ENCODE peak calls at places on chromosomes 2 and 18, in six cellular contexts. B, T, V, M, A and P are unnamed samples.

GRCh38 chr2:100264121-100264520 is 58.2 kb downstream of the LONRF2 start:
- DNase-seq in M (no peak), V (no peak), A (no peak), T (no peak), B (no peak), P (no peak)

GRCh38 chr18:5625076-5625475 is 81.3 kb upstream of the EPB41L3 start:
- DNase-seq in B (no peak), M (no peak), V (no peak), A (no peak), T (no peak), P (no peak)

GRCh38 chr2:201821080-201821479 is 14.7 kb downstream of the CDK15 start:
- DNase-seq in A (no peak), M (no peak), T (no peak), V (no peak), B (no peak), P (no peak)

GRCh38 chr2:12970861-12971260 is 254.1 kb downstream of the TRIB2 start:
- DNase-seq in V (no peak), B (no peak), T (no peak), M (no peak), A (no peak), P (no peak)

GRCh38 chr2:233444501-233444900 is 90.2 kb downstream of the DGKD start:
- DNase-seq in B (no peak), T (no peak), V (peak), M (no peak), A (no peak), P (no peak)

GRCh38 chr2:119289093-119289492 is 65.5 kb downstream of the STEAP3 start:
- DNase-seq in T (no peak), V (no peak), M (no peak), A (no peak), B (no peak), P (no peak)

GRCh38 chr2:205800804-205801203 is 118.5 kb downstream of the NRP2 start:
- DNase-seq in V (peak), B (no peak), M (no peak), T (no peak), A (no peak), P (no peak)

GRCh38 chr2:9914384-9915065 is 37.0 kb upstream of the GRHL1 start:
- DNase-seq in V (peak), B (no peak), A (no peak), M (peak), T (no peak), P (no peak)

GRCh38 chr2:96175951-96176350 is 30.7 kb upstream of the DUSP2 start:
- DNase-seq in B (no peak), V (no peak), M (no peak), A (no peak), T (no peak), P (no peak)

GRCh38 chr2:61951876-61952275 is 46.4 kb downstream of the COMMD1 start:
- DNase-seq in B (no peak), M (no peak), V (no peak), A (no peak), T (no peak), P (no peak)

GRCh38 chr18:52200406-52200805 is 139.6 kb upstream of the DCC start:
- DNase-seq in M (no peak), A (no peak), V (no peak), B (no peak), T (no peak), P (no peak)

GRCh38 chr2:204171432-204171960 is 234.9 kb downstream of the ICOS start:
- DNase-seq in B (no peak), A (no peak), T (no peak), V (no peak), M (no peak), P (no peak)

GRCh38 chr2:226831266-226831665 is 4.6 kb upstream of the RHBDD1 start:
- DNase-seq in T (no peak), M (no peak), B (no peak), A (no peak), V (no peak), P (no peak)

GRCh38 chr2:5459041-5459440 is 233.1 kb upstream of the SOX11 start:
- DNase-seq in T (no peak), V (no peak), B (no peak), M (no peak), A (no peak), P (no peak)

GRCh38 chr2:27932396-27932795 is 41.9 kb downstream of the BABAM2 start:
- DNase-seq in B (no peak), A (no peak), V (no peak), T (no peak), M (no peak), P (no peak)

GRCh38 chr2:206562375-206562774 is 79.9 kb upstream of the FAM237A start:
- DNase-seq in V (no peak), B (no peak), T (no peak), M (no peak), A (no peak), P (no peak)

GRCh38 chr2:190477563-190478454 is 56.7 kb downstream of the NEMP2 start:
- DNase-seq in T (no peak), B (no peak), M (no peak), V (peak), A (no peak), P (peak)